ENCODE peak calls at places on chromosomes 1 and 21, in four cellular contexts. F is IMR-90, P is tibial artery, J is right lobe of liver. K is an unnamed sample.

GRCh38 chr1:151047591-151047924 is at the start of gene C1orf56:
- DNase-seq in F (peak), P (peak), J (peak), K (peak)

GRCh38 chr21:38798481-38798882 is 7.2 kb upstream of the ETS2 start:
- DNase-seq in F (no peak), P (no peak), J (no peak), K (peak)

GRCh38 chr1:29945426-29945825 is 709.1 kb downstream of the PTPRU start:
- DNase-seq in F (no peak), P (no peak), J (no peak), K (no peak)

GRCh38 chr1:199945591-199945990 is 81.9 kb upstream of the NR5A2 start:
- DNase-seq in F (no peak), P (no peak), J (no peak), K (no peak)

GRCh38 chr1:156684227-156684782 is 7.1 kb upstream of the NES start:
- DNase-seq in F (peak), P (no peak), J (no peak), K (no peak)

GRCh38 chr1:172602706-172603105 is 56.2 kb upstream of the FASLG start:
- DNase-seq in F (no peak), P (no peak), J (no peak), K (no peak)

GRCh38 chr1:29851666-29852065 is 615.3 kb downstream of the PTPRU start:
- DNase-seq in F (no peak), P (no peak), J (no peak), K (no peak)

GRCh38 chr1:180966744-180967536 is 54.2 kb downstream of the KIAA1614 start:
- DNase-seq in F (no peak), P (no peak), J (no peak), K (no peak)

GRCh38 chr1:154837034-154837678 is 32.9 kb downstream of the KCNN3 start:
- DNase-seq in F (no peak), P (no peak), J (no peak), K (no peak)

GRCh38 chr21:26806734-26807372 is 38.4 kb downstream of the ADAMTS1 start:
- DNase-seq in F (peak), P (no peak), J (no peak), K (no peak)

GRCh38 chr1:182998482-182998881 is 24.7 kb upstream of the LAMC1 start:
- DNase-seq in F (no peak), P (no peak), J (no peak), K (no peak)

GRCh38 chr1:119286587-119287181 is 81.9 kb upstream of the HAO2 start:
- DNase-seq in F (peak), P (no peak), J (no peak), K (no peak)

GRCh38 chr1:84619383-84620093 is 45.3 kb upstream of the CTBS start:
- DNase-seq in F (peak), P (no peak), J (no peak), K (no peak)

GRCh38 chr1:72481420-72481819 is 199.1 kb upstream of the NEGR1 start:
- DNase-seq in F (no peak), P (no peak), J (no peak), K (no peak)

GRCh38 chr21:43899307-43900077 is 34.5 kb downstream of the AGPAT3 start:
- DNase-seq in F (no peak), P (peak), J (no peak), K (no peak)

GRCh38 chr1:5742032-5742431 is 250.2 kb downstream of the NPHP4 start:
- DNase-seq in F (no peak), P (peak), J (peak), K (peak)

GRCh38 chr1:234941711-234942320 is 186.8 kb downstream of the TOMM20 start:
- DNase-seq in F (peak), P (peak), J (no peak), K (no peak)

GRCh38 chr1:1578371-1578940 is 3.8 kb upstream of the SSU72 start:
- DNase-seq in F (no peak), P (no peak), J (no peak), K (peak)

GRCh38 chr21:17576080-17576835 is 36.4 kb downstream of the BTG3 start:
- DNase-seq in F (no peak), P (no peak), J (no peak), K (no peak)
- H3K27ac ChIP-seq in F (no peak), P (no peak), J (no peak), K (no peak)

DNA sequence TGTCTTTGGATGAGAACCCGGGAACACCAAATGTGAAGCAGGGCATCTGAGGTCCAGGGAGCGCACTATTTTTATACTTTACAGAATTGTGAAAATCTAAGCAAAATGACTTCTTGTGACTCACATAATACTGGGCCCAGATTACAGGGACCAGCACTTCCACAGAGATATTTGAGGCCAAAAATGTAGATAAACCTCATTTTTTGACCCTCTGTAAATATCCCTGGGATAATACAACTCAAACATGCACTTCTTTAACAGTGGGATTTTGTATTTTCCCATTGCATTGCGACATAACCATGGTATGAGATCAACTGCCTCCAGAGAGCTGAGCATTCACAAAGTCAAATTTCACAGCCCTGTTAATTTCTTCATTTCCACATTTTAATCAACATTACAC is 289.4 kb upstream of the ADGRL4 start:
- DNase-seq in F (peak), P (no peak), J (no peak), K (no peak)
- TF ChIP-seq CTCF in F (no peak), P (no peak), J (no peak), K (no peak)

GRCh38 chr1:53107090-53107489 is 35.3 kb downstream of the SLC1A7 start:
- DNase-seq in F (no peak), P (no peak), J (no peak), K (no peak)
- H3K4me3 ChIP-seq in F (no peak), P (no peak), J (no peak), K (no peak)

GRCh38 chr1:193058529-193059281 is 455 bp downstream of the UCHL5 start:
- DNase-seq in F (peak), P (peak), J (peak), K (peak)
- H3K27ac ChIP-seq in F (peak), P (peak), J (peak), K (peak)